ENCODE peak calls at places on chromosomes 16 and 17, in nine cellular contexts. U is stimulated activated CD8-positive, alpha-beta memory T cell treated with anti-CD3 and anti-CD28 coated beads, Interleukin-4, amount 100 ng/mL, for 1 hour; Q is nephron progenitor cell; Y is substantia nigra; A is fibroblast of pulmonary artery; C is ELR; I is AG09319; Z is left ventricle myocardium superior; J is GM19239. G is an unnamed sample.

GRCh38 chr17:12457493-12457892 is 208.2 kb upstream of the MYOCD start:
- DNase-seq in U (no peak), I (no peak), C (no peak), Y (no peak), Q (no peak), J (no peak), A (no peak), Z (no peak), G (no peak)

GRCh38 chr17:41972571-41973411 is 6.2 kb downstream of the CNP start:
- DNase-seq in Z (peak; percentile 62), I (no peak), U (no peak), J (no peak), Y (no peak), Q (no peak), C (no peak), A (no peak), G (no peak)

GRCh38 chr17:41976142-41976768 is 9.7 kb downstream of the CNP start:
- DNase-seq in I (peak; percentile 31), Y (no peak), J (no peak), U (no peak), Q (no peak), Z (no peak), A (no peak), C (no peak), G (no peak)

GRCh38 chr17:36493956-36494355 is 7.5 kb downstream of the ZNHIT3 start:
- DNase-seq in J (no peak), U (no peak), Y (no peak), Z (no peak), I (no peak), Q (no peak), C (no peak), A (no peak), G (no peak)

GRCh38 chr17:48593126-48593829 is at the start of gene HOXB5:
- DNase-seq in Z (no peak), U (no peak), Q (peak; percentile 59), C (no peak), I (no peak), J (no peak), Y (no peak), A (no peak), G (no peak)

GRCh38 chr16:54374136-54374535 is 87.5 kb upstream of the IRX3 start:
- DNase-seq in A (peak; percentile 14), J (no peak), Y (no peak), Z (no peak), I (no peak), C (peak; percentile 78), Q (no peak), U (no peak), G (peak; percentile 45)

GRCh38 chr16:2474877-2475412 is at the start of gene TBC1D24:
- DNase-seq in I (peak; percentile 44), C (peak; percentile 82), Q (peak; percentile 95), A (peak; percentile 80), U (peak; percentile 74), Z (peak; percentile 94), Y (peak; percentile 77), J (peak; percentile 100), G (peak; percentile 57)

GRCh38 chr16:29891525-29892457 is 7.6 kb downstream of the SEZ6L2 start:
- DNase-seq in I (no peak), Q (no peak), U (no peak), Z (no peak), A (peak; percentile 36), Y (no peak), C (no peak), J (no peak), G (no peak)

GRCh38 chr16:86509759-86510464 is 415 bp upstream of the FOXF1 start:
- DNase-seq in C (peak; percentile 93), U (no peak), A (peak; percentile 66), Q (peak; percentile 69), I (peak; percentile 90), J (no peak), Z (peak; percentile 57), Y (no peak), G (peak; percentile 77)

GRCh38 chr17:29549169-29549935 is 17.5 kb downstream of the ABHD15 start:
- DNase-seq in C (no peak), Z (no peak), I (peak; percentile 49), U (no peak), A (peak; percentile 31), Q (no peak), J (no peak), Y (no peak), G (no peak)

GRCh38 chr16:11757671-11758545 is 15.3 kb upstream of the TXNDC11 start:
- DNase-seq in U (no peak), Y (no peak), Z (no peak), J (no peak), C (peak; percentile 45), I (no peak), A (peak; percentile 68), Q (no peak), G (peak; percentile 82)

GRCh38 chr17:43645765-43646481 is 15.8 kb downstream of the MEOX1 start:
- DNase-seq in U (no peak), C (peak; percentile 56), Y (no peak), I (no peak), Q (peak; percentile 50), J (no peak), Z (peak; percentile 89), A (peak; percentile 74), G (no peak)

GRCh38 chr16:22071352-22071923 is 20.9 kb upstream of the VWA3A start:
- DNase-seq in I (no peak), U (no peak), J (no peak), Q (no peak), Y (no peak), A (peak; percentile 36), Z (no peak), C (no peak), G (no peak)

GRCh38 chr16:4677994-4678393 is 15.4 kb upstream of the NUDT16L1 start:
- DNase-seq in I (no peak), Y (no peak), Z (peak; percentile 21), U (no peak), J (no peak), A (no peak), C (no peak), Q (no peak), G (no peak)

GRCh38 chr17:2120550-2121335 is 65.8 kb downstream of the HIC1 start:
- DNase-seq in U (no peak), Z (no peak), Y (no peak), I (peak; percentile 69), Q (no peak), A (peak; percentile 57), C (peak; percentile 42), J (no peak), G (no peak)

GRCh38 chr16:46690281-46691178 is 1.1 kb downstream of the ORC6 start:
- DNase-seq in Z (no peak), A (peak; percentile 49), Y (no peak), C (peak; percentile 32), U (no peak), Q (no peak), J (no peak), I (no peak), G (peak; percentile 19)

GRCh38 chr16:27991876-27992275 is 71.6 kb downstream of the GSG1L start:
- DNase-seq in I (no peak), C (no peak), U (no peak), Q (no peak), Y (no peak), Z (no peak), A (no peak), J (no peak), G (no peak)

GRCh38 chr16:12124742-12125141 is 148.2 kb downstream of the SNX29 start:
- DNase-seq in I (no peak), A (no peak), Z (no peak), C (no peak), Q (peak; percentile 31), J (no peak), U (no peak), Y (no peak), G (no peak)

GRCh38 chr16:3173892-3174617 is 13.9 kb upstream of the OR1F1 start:
- DNase-seq in Y (no peak), Z (no peak), Q (peak; percentile 74), C (peak; percentile 41), J (no peak), I (no peak), A (no peak), U (no peak), G (peak; percentile 47)

GRCh38 chr16:67101301-67101675 is 8.5 kb upstream of the PHAF1 start:
- DNase-seq in I (no peak), Y (no peak), C (peak; percentile 55), U (no peak), J (no peak), A (no peak), Q (no peak), Z (no peak), G (peak; percentile 40)

GRCh38 chr16:88599092-88599733 is 29.0 kb downstream of the ZC3H18 start:
- DNase-seq in U (no peak), A (peak; percentile 20), J (no peak), Q (no peak), C (no peak), Y (peak; percentile 44), Z (peak; percentile 87), I (no peak), G (no peak)

GRCh38 chr16:2486645-2487516 is 12.0 kb downstream of the TBC1D24 start:
- DNase-seq in A (no peak), I (no peak), Y (no peak), Z (peak; percentile 75), J (peak; percentile 84), U (peak; percentile 60), Q (no peak), C (no peak), G (no peak)

GRCh38 chr16:22314661-22315626 is 17.7 kb downstream of the POLR3E start:
- DNase-seq in Z (no peak), I (no peak), A (no peak), U (no peak), Y (no peak), C (no peak), J (no peak), Q (no peak), G (no peak)

GRCh38 chr16:85400305-85401205 is 212.6 kb upstream of the GSE1 start:
- DNase-seq in U (no peak), I (no peak), C (no peak), Q (peak; percentile 0), J (no peak), Z (peak; percentile 15), Y (no peak), A (no peak), G (no peak)

GRCh38 chr16:68349838-68350410 is 39.1 kb downstream of the PRMT7 start:
- DNase-seq in J (no peak), Y (no peak), I (no peak), Q (no peak), U (no peak), C (no peak), Z (no peak), A (no peak), G (no peak)

G was measured in A172.